ENCODE peak calls at places on chromosomes 3 and 15, in five cellular contexts. Z is aorta; R is left ventricle myocardium inferior; S is CD4-positive, alpha-beta T cell; O is GM23248. M is an unnamed sample.

GRCh38 chr3:72661115-72661457 is 187.2 kb downstream of the SHQ1 start:
- DNase-seq in Z (peak; percentile 81), R (peak; percentile 69), S (no peak), O (peak; percentile 93), M (peak; percentile 90)

GRCh38 chr3:24086597-24087369 is 141.7 kb downstream of the NR1D2 start:
- DNase-seq in Z (no peak), R (no peak), S (no peak), O (peak; percentile 59), M (no peak)

GRCh38 chr3:155196131-155197075 is 97.1 kb downstream of the STRIT1 start:
- DNase-seq in Z (no peak), R (no peak), S (no peak), O (no peak), M (no peak)

GRCh38 chr15:78234515-78235040 is at the start of gene ACSBG1:
- DNase-seq in Z (no peak), R (no peak), S (no peak), O (no peak), M (no peak)

GRCh38 chr3:122754867-122755835 is 38.5 kb downstream of the HSPBAP1 start:
- DNase-seq in Z (no peak), R (no peak), S (no peak), O (peak; percentile 60), M (no peak)

GRCh38 chr3:58266577-58266976 is 29.0 kb downstream of the ABHD6 start:
- DNase-seq in Z (no peak), R (no peak), S (no peak), O (no peak), M (no peak)

GRCh38 chr15:35142578-35142977 is 57.5 kb upstream of the NANOGP8 start:
- DNase-seq in Z (no peak), R (no peak), S (no peak), O (peak; percentile 19), M (no peak)

GRCh38 chr15:35293353-35294130 is 208.4 kb upstream of the NANOGP8 start:
- DNase-seq in Z (no peak), R (no peak), S (no peak), O (peak; percentile 82), M (no peak)

GRCh38 chr3:71001303-71001702 is 582.2 kb downstream of the FOXP1 start:
- DNase-seq in Z (no peak), R (no peak), S (no peak), O (no peak), M (no peak)
- H3K27ac ChIP-seq in Z (no peak overlapping the region), R (no peak overlapping the region), S (peak overlapping the region; percentile 25), O (no peak overlapping the region), M (no peak overlapping the region)

DNA sequence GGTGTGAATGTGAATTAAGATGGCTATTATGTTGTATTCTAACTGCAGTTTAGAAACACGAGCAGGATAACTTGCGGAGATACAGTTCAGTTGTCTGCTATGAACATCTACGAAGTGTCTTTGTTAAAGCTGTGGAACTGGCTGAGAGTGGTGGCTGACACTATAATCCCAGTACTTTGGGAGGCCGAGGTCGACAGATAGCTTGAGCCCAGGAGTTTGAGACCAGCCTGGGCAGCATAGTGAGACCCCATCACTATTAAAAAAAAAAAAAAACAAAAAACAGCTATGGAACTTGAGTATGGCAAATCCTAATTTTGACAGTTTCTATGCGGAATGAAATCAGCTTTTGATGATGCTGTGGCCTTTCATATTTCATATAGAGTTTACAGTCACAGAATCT is 1.7 kb downstream of the EAF1 start:
- DNase-seq in Z (no peak), R (no peak), S (no peak), O (no peak), M (no peak)
- H3K27ac ChIP-seq in Z (no peak overlapping the region), R (no peak overlapping the region), S (no peak overlapping the region), O (peak overlapping the region; percentile 92), M (no peak overlapping the region)

DNA sequence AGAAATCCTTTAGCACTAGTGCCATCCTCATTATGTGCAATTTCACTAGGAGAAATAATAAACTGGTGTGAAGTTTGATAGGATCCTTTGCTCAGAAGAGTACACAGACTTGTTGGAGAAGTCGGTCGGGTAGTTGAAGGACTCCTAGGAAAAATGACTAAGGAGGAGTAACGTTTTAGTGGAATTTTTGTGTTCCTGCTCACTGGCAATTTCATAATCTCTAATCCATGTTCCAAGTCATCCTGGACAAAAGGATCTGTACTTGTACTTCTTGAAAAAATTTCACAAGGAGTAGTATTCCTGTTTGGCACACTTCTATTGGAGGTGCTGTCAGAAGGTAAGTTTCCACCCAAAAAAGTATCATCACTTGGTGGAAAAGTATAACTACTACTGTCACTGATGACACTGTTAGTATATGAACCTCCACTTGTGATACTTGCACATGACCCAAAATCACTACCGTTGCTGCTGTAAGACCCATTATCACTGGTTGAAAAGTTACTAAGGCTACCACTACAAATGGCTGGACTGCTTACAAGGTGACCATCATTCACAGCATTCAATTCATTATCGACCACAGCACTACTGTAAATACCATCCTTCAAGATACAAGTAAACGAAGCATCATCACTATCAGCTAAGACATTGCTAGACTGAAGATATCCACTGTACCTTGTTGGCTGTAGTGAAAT is 77.4 kb downstream of the NEDD4 start:
- DNase-seq in Z (no peak), R (no peak), S (no peak), O (peak; percentile 77), M (no peak)
- H3K27ac ChIP-seq in Z (no peak overlapping the region), R (peak overlapping the region; percentile 11), S (no peak overlapping the region), O (peak overlapping the region; percentile 73), M (no peak overlapping the region)

GRCh38 chr3:34212175-34212574 is 413.7 kb downstream of the PDCD6IP start:
- DNase-seq in Z (peak; percentile 62), R (no peak), S (no peak), O (no peak), M (no peak)
- H3K27ac ChIP-seq in Z (peak overlapping the region; percentile 23), R (no peak overlapping the region), S (no peak overlapping the region), O (no peak overlapping the region), M (no peak overlapping the region)

GRCh38 chr3:124158174-124158812 is 166.4 kb upstream of the ROPN1 start:
- DNase-seq in Z (no peak), R (no peak), S (no peak), O (no peak), M (no peak)
- H3K27ac ChIP-seq in Z (no peak overlapping the region), R (no peak overlapping the region), S (no peak overlapping the region), O (no peak overlapping the region), M (no peak overlapping the region)

DNA sequence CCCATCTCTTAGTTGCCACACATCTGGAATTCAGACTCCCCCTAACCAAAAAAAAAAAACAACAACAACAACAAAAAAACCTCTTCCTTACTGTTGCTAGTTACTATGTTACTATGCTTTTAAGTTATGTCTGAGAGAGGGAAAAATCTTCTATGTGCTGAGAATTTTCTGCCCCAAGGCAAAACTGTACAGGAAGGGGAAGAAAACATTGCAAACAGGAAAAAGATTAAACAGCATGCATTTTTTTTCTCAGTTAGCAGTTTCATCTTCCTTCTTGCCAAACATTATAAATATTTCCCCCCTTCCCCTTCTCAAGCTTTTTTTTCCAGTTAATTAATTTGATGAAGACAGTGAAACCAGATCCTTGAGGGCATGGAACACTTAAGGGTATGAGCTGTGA is 1.1 kb upstream of the CD200R1 start:
- DNase-seq in Z (no peak), R (no peak), S (no peak), O (no peak), M (no peak)
- H3K27ac ChIP-seq in Z (no peak overlapping the region), R (no peak overlapping the region), S (peak overlapping the region; percentile 6), O (no peak overlapping the region), M (no peak overlapping the region)

GRCh38 chr15:94105760-94106159 is 125.6 kb upstream of the MCTP2 start:
- DNase-seq in Z (no peak), R (no peak), S (no peak), O (peak; percentile 24), M (peak; percentile 22)
- H3K27ac ChIP-seq in Z (no peak overlapping the region), R (no peak overlapping the region), S (no peak overlapping the region), O (no peak overlapping the region), M (no peak overlapping the region)